ENCODE peak calls at places on chromosome 17, in eight cellular contexts. N, V, R, Y, Q, Z, S and O are unnamed samples.

GRCh38 chr17:34386925-34387550 is 24.0 kb upstream of the CCL1 start:
- DNase-seq in N (no peak), Q (no peak), V (no peak), Z (peak), S (no peak), R (no peak), Y (no peak), O (no peak)

GRCh38 chr17:10557422-10557821 is 8.0 kb upstream of the MYH2 start:
- DNase-seq in S (no peak), Q (no peak), N (no peak), Z (no peak), Y (no peak), V (no peak), R (no peak), O (no peak)

GRCh38 chr17:19709841-19710240 is 6.5 kb downstream of the SLC47A2 start:
- DNase-seq in Z (no peak), Y (no peak), N (no peak), R (no peak), S (no peak), Q (no peak), V (no peak), O (no peak)

GRCh38 chr17:77140166-77140877 is 447 bp upstream of the SEC14L1 start:
- DNase-seq in N (peak), V (peak), Z (peak), R (peak), Q (peak), S (peak), Y (peak), O (peak)

GRCh38 chr17:42275527-42276358 is 448 bp downstream of the STAT5B start:
- DNase-seq in N (peak), Z (peak), R (no peak), S (no peak), Q (no peak), V (no peak), Y (no peak), O (no peak)

GRCh38 chr17:27466748-27467375 is 10.6 kb downstream of the KSR1 start:
- DNase-seq in N (no peak), R (no peak), S (no peak), Z (no peak), Q (no peak), V (no peak), Y (no peak), O (no peak)

GRCh38 chr17:80920406-80920805 is 71.2 kb upstream of the CHMP6 start:
- DNase-seq in S (no peak), Y (no peak), N (no peak), V (peak), Q (no peak), R (peak), Z (peak), O (peak)

GRCh38 chr17:75625813-75626486 is 7.3 kb upstream of the SMIM5 start:
- DNase-seq in Y (peak), R (peak), Z (no peak), Q (no peak), S (no peak), V (no peak), N (no peak), O (no peak)

GRCh38 chr17:58960068-58960467 is 146.6 kb downstream of the TRIM37 start:
- DNase-seq in S (peak), Z (no peak), Q (peak), R (peak), N (no peak), Y (no peak), V (no peak), O (no peak)

GRCh38 chr17:69819316-69820087 is 255.5 kb upstream of the KCNJ16 start:
- DNase-seq in Q (no peak), Z (no peak), N (no peak), Y (no peak), R (no peak), V (no peak), S (no peak), O (no peak)

GRCh38 chr17:76255801-76256429 is 9.2 kb upstream of the UBALD2 start:
- DNase-seq in Y (no peak), R (no peak), N (no peak), V (no peak), Q (no peak), S (no peak), Z (peak), O (peak)

GRCh38 chr17:56891751-56892150 is 22.1 kb downstream of the TRIM25 start:
- DNase-seq in V (no peak), Y (peak), Q (no peak), R (no peak), S (no peak), Z (peak), N (no peak), O (no peak)

GRCh38 chr17:19304209-19304608 is 58.3 kb downstream of the B9D1 start:
- DNase-seq in N (peak), R (peak), S (no peak), V (peak), Y (no peak), Z (peak), Q (peak), O (no peak)

GRCh38 chr17:81076097-81076754 is 41.3 kb downstream of the BAIAP2 start:
- DNase-seq in N (no peak), Y (no peak), S (no peak), V (no peak), Q (no peak), R (no peak), Z (no peak), O (no peak)

GRCh38 chr17:43570518-43570928 is 24.4 kb upstream of the ETV4 start:
- DNase-seq in Z (no peak), R (peak), Q (no peak), Y (no peak), N (no peak), V (no peak), S (no peak), O (no peak)

GRCh38 chr17:55540414-55541091 is 29.3 kb upstream of the SMIM36 start:
- DNase-seq in Y (no peak), Z (no peak), N (no peak), R (peak), S (no peak), Q (no peak), V (no peak), O (no peak)

GRCh38 chr17:21008992-21009671 is 33.7 kb downstream of the USP22 start:
- DNase-seq in S (no peak), N (no peak), V (no peak), Y (no peak), Z (peak), R (no peak), Q (no peak), O (peak)

GRCh38 chr17:9899280-9900018 is 5.6 kb downstream of the RCVRN start:
- DNase-seq in Y (no peak), S (no peak), V (no peak), R (no peak), Q (peak), Z (no peak), N (peak), O (no peak)

GRCh38 chr17:75105269-75106080 is 4.3 kb upstream of the ARMC7 start:
- DNase-seq in N (no peak), Q (peak), R (peak), Y (peak), S (no peak), Z (no peak), V (no peak), O (no peak)

GRCh38 chr17:50013079-50013478 is 18.1 kb upstream of the DLX3 start:
- DNase-seq in V (no peak), R (no peak), Y (no peak), Z (no peak), S (no peak), Q (no peak), N (no peak), O (no peak)

GRCh38 chr17:64386412-64387144 is 4.1 kb downstream of the PECAM1 start:
- DNase-seq in Q (no peak), V (no peak), Z (peak), Y (no peak), N (no peak), R (no peak), S (no peak), O (no peak)

GRCh38 chr17:67718325-67718941 is 697 bp downstream of the NOL11 start:
- DNase-seq in S (no peak), Z (no peak), N (peak), Q (no peak), Y (peak), R (peak), V (no peak), O (no peak)

GRCh38 chr17:48351916-48352332 is 78.1 kb downstream of the SKAP1 start:
- DNase-seq in N (no peak), V (no peak), Q (no peak), Y (no peak), S (peak), R (peak), Z (no peak), O (no peak)

GRCh38 chr17:36094232-36094631 is 4.3 kb upstream of the CCL3 start:
- DNase-seq in Z (no peak), R (no peak), V (no peak), Y (no peak), Q (no peak), S (no peak), N (no peak), O (no peak)
- TF ChIP-seq CTCF in Z (no peak), R (no peak), V (no peak), Y (no peak), Q (no peak), S (no peak), N (no peak), O (no peak)

GRCh38 chr17:29663155-29663554 is 40.4 kb upstream of the CORO6 start:
- DNase-seq in N (no peak), Q (no peak), S (no peak), Z (no peak), R (no peak), Y (no peak), V (no peak), O (no peak)
- TF ChIP-seq CTCF in N (no peak), Q (no peak), S (no peak), Z (no peak), R (no peak), Y (no peak), V (no peak), O (no peak)

DNA sequence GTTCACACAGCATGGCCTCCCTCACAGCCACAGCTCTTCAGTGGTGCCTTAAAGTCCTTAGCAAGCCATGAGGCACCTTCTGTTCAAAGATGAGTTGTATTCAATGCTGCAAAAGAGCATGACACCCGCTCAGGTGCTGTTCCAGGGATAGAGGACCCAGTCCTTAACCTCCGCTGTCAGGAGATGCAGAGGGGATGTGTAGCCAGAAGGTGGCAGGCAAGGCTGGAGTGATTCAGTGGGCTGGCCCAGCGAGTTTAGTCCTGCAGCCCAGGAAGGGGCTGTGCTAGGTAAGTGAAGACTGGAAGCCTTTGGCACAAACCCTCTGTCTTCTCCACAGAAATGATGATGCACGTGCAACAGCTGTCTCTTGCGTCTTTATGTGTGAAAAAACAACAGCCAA is 25.0 kb upstream of the ADAM11 start:
- DNase-seq in Z (peak), V (no peak), R (peak), Q (no peak), Y (peak), N (no peak), S (no peak), O (no peak)
- TF ChIP-seq CTCF in Z (no peak), V (no peak), R (peak), Q (no peak), Y (peak), N (no peak), S (peak), O (peak)

GRCh38 chr17:78355045-78355641 is 4.7 kb downstream of the SOCS3 start:
- DNase-seq in S (no peak), V (no peak), R (no peak), N (no peak), Y (no peak), Z (no peak), Q (no peak), O (no peak)

GRCh38 chr17:78357177-78357586 is 2.7 kb downstream of the SOCS3 start:
- DNase-seq in Y (peak), Z (no peak), V (peak), R (no peak), S (no peak), N (no peak), Q (no peak), O (no peak)

GRCh38 chr17:78357687-78358537 is 2.0 kb downstream of the SOCS3 start:
- DNase-seq in S (no peak), R (no peak), V (no peak), N (no peak), Z (no peak), Q (no peak), Y (no peak), O (no peak)

GRCh38 chr17:78355701-78356100 is 4.2 kb downstream of the SOCS3 start:
- DNase-seq in Z (no peak), R (no peak), N (no peak), S (no peak), Q (no peak), Y (no peak), V (no peak), O (no peak)

GRCh38 chr17:78356163-78356713 is 3.6 kb downstream of the SOCS3 start:
- DNase-seq in V (no peak), R (peak), Y (peak), Z (peak), N (no peak), Q (no peak), S (no peak), O (peak)
- TF ChIP-seq CTCF in V (no peak), R (no peak), Y (no peak), Z (no peak), N (no peak), Q (no peak), S (no peak), O (no peak)

GRCh38 chr17:73293031-73293430 is 18.8 kb downstream of the CDC42EP4 start:
- DNase-seq in Z (no peak), V (no peak), Y (no peak), R (peak), Q (no peak), S (peak), N (no peak), O (peak)

GRCh38 chr17:73290399-73291259 is 21.2 kb downstream of the CDC42EP4 start:
- DNase-seq in Z (no peak), N (no peak), R (peak), Y (no peak), Q (no peak), V (no peak), S (no peak), O (peak)

GRCh38 chr17:73291260-73291801 is 20.5 kb downstream of the CDC42EP4 start:
- DNase-seq in Z (peak), R (peak), Q (no peak), N (peak), S (peak), V (no peak), Y (no peak), O (peak)

GRCh38 chr17:73292031-73292531 is 19.7 kb downstream of the CDC42EP4 start:
- DNase-seq in Z (no peak), S (peak), R (peak), Q (no peak), V (no peak), N (no peak), Y (no peak), O (peak)

GRCh38 chr17:73293480-73293911 is 18.3 kb downstream of the CDC42EP4 start:
- DNase-seq in Z (no peak), Y (no peak), N (no peak), Q (peak), R (peak), S (peak), V (no peak), O (peak)
- TF ChIP-seq CTCF in Z (no peak), Y (no peak), N (no peak), Q (no peak), R (no peak), S (no peak), V (no peak), O (no peak)

DNA sequence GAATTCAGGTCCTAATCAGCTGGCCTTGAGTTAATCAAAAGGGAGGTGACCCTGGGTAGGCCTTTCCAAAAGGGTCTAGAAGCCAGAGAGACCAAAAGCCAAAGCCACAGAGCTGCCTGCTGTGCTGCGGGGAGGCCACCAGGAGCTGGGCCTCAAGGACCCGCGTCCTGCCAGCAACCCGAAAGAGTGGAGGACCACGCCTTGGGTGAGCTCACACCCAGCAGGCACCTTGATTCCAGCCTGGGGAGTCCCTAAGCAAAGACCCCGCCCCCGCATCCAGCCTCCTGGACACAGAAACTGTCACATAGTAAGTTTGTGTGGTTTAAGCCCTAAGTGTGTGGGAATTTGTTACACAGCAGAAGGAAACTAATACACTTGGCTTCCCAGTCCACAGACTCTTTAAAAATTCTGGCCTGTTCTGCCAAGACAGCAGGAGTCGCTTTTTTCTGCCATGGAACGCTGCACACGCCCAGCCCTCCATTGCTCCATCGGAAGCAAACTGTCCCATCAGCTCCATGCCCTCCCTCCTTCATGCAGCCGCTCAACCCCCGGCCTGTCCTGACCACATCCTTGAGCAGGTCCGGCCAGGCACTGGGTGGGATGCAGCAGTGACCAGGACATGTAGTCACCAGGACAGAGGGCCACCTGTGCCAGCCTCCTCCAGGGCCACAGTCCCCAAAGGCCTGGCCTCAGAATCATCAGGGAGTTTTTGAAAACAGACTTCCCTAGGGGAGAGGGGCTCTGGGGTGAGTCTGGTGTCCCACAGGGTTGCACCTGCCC is 20.9 kb upstream of the RASD1 start:
- DNase-seq in V (no peak), Z (no peak), N (no peak), Y (no peak), R (no peak), Q (no peak), S (no peak), O (no peak)
- TF ChIP-seq CTCF in V (no peak), Z (no peak), N (no peak), Y (no peak), R (no peak), Q (no peak), S (no peak), O (no peak)

DNA sequence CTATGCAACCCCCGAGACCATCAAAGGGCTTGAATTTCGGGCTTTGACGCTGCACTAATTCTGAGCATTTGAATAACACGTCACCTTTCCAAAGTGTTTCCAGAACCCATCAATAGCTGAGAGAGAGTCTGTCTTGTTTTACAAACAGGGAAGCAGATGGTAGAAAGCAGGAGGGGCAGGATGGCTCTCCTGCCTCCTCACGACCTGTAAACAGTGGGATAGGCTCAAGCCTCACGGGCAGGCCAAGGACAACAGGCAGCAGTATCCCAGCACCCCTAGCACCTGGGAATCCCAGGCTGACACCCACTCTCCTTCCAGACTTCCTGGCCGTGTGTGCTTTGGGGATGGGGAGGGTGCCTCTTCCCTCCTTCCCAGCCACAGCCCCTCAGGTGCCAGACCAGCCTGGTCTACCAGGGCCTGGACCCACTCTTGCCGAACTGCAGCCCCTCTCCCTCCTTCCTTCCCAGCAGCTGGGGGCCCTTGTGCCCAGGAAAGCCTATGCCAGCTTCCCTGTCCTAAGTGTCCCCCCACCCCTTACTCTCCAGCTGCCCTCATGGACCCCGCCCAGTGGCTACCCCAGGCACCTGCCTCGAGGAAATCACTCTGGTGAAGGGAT is 20.2 kb upstream of the RASD1 start:
- DNase-seq in Q (no peak), S (no peak), R (no peak), V (no peak), Y (no peak), N (no peak), Z (no peak), O (no peak)
- TF ChIP-seq CTCF in Q (no peak), S (no peak), R (no peak), V (no peak), Y (no peak), N (no peak), Z (no peak), O (no peak)

GRCh38 chr17:79123988-79124387 is 49.4 kb downstream of the ENGASE start:
- DNase-seq in V (no peak), Z (no peak), Q (no peak), R (no peak), S (no peak), N (no peak), Y (no peak), O (no peak)

GRCh38 chr17:79127534-79128135 is 53.0 kb downstream of the ENGASE start:
- DNase-seq in N (no peak), V (no peak), R (no peak), Y (no peak), Z (no peak), S (no peak), Q (no peak), O (no peak)

GRCh38 chr17:79124513-79125209 is 50.0 kb downstream of the ENGASE start:
- DNase-seq in Y (no peak), V (no peak), N (no peak), R (no peak), Z (no peak), Q (no peak), S (no peak), O (no peak)

GRCh38 chr17:79125503-79125902 is 50.9 kb downstream of the ENGASE start:
- DNase-seq in V (no peak), R (no peak), Y (no peak), S (no peak), Q (no peak), N (no peak), Z (no peak), O (no peak)

GRCh38 chr17:79126139-79126538 is 51.5 kb downstream of the ENGASE start:
- DNase-seq in Q (no peak), S (no peak), Y (no peak), Z (no peak), R (no peak), V (no peak), N (no peak), O (no peak)
- TF ChIP-seq CTCF in Q (no peak), S (peak), Y (no peak), Z (no peak), R (peak), V (no peak), N (no peak), O (peak)

GRCh38 chr17:17140590-17140980 is 65.5 kb downstream of the PLD6 start:
- DNase-seq in S (no peak), N (no peak), R (peak), Z (no peak), Y (no peak), V (no peak), Q (no peak), O (no peak)
- TF ChIP-seq CTCF in S (no peak), N (no peak), R (peak), Z (no peak), Y (no peak), V (no peak), Q (no peak), O (no peak)